ENCODE peak calls at places on chromosome 1, in nine cellular contexts. Y is endodermal cell, G is NCI-H1694, J is GM13977, B is iris pigment epithelial cell, I is nucleus accumbens, F is RCC 7860, H is GM06990, Q is EL. M is an unnamed sample.

GRCh38 chr1:43797926-43798325 is 90.6 kb downstream of the ST3GAL3 start:
- DNase-seq in Y (no peak), G (no peak), J (no peak), B (no peak), I (no peak), F (no peak), H (no peak), Q (no peak), M (no peak)

GRCh38 chr1:212290608-212291007 is 5.4 kb downstream of the PPP2R5A start:
- DNase-seq in Y (no peak), G (no peak), J (no peak), B (peak), I (no peak), F (no peak), H (no peak), Q (no peak), M (no peak)

GRCh38 chr1:219020386-219020785 is 153.3 kb upstream of the LYPLAL1 start:
- DNase-seq in Y (no peak), G (no peak), J (no peak), B (peak), I (no peak), F (no peak), H (no peak), Q (peak), M (no peak)

GRCh38 chr1:9085306-9085940 is 16.0 kb upstream of the SLC2A5 start:
- DNase-seq in Y (no peak), G (no peak), J (no peak), B (no peak), I (no peak), F (peak), H (no peak), Q (no peak), M (no peak)

GRCh38 chr1:5943373-5944068 is 48.7 kb downstream of the NPHP4 start:
- DNase-seq in Y (no peak), G (no peak), J (no peak), B (no peak), I (no peak), F (no peak), H (no peak), Q (no peak), M (no peak)

GRCh38 chr1:7632126-7632525 is 139.0 kb upstream of the VAMP3 start:
- DNase-seq in Y (no peak), G (no peak), J (no peak), B (no peak), I (no peak), F (no peak), H (no peak), Q (no peak), M (no peak)

GRCh38 chr1:161082996-161083742 is 6.2 kb downstream of the NECTIN4 start:
- DNase-seq in Y (peak), G (no peak), J (no peak), B (peak), I (no peak), F (peak), H (no peak), Q (peak), M (no peak)

GRCh38 chr1:228462560-228462959 is 24.6 kb upstream of the RNF187 start:
- DNase-seq in Y (no peak), G (no peak), J (no peak), B (no peak), I (no peak), F (no peak), H (no peak), Q (no peak), M (no peak)

M was measured in NCI-H1105.